ENCODE peak calls at places on chromosomes 4 and X, in nine cellular contexts. R is prostate gland, Y is OCI-LY7, E is GM10248, P is B cell, F is ovary, U is upper lobe of right lung, X is breast epithelium, L is esophagus muscularis mucosa. K is an unnamed sample.

GRCh38 chrX:107429090-107429489 is 20.4 kb upstream of the FRMPD3 start:
- DNase-seq in R (no peak), Y (peak; percentile 53), P (peak; percentile 22), E (no peak), X (no peak), L (no peak), U (peak; percentile 64), F (no peak), K (no peak)

GRCh38 chr4:86959588-86960500 is 25.0 kb downstream of the AFF1 start:
- DNase-seq in P (no peak), L (no peak), X (no peak), E (no peak), R (no peak), U (no peak), Y (peak; percentile 37), F (no peak), K (no peak)

GRCh38 chr4:124636793-124637192 is 75.7 kb downstream of the ANKRD50 start:
- DNase-seq in Y (no peak), U (no peak), X (no peak), P (no peak), E (no peak), L (no peak), R (no peak), F (no peak), K (no peak)

GRCh38 chr4:3516836-3517730 is 15.1 kb downstream of the LRPAP1 start:
- DNase-seq in X (no peak), U (no peak), P (no peak), L (no peak), Y (no peak), F (no peak), R (no peak), E (no peak), K (no peak)

GRCh38 chr4:100591156-100591876 is 73.5 kb upstream of the EMCN start:
- DNase-seq in F (peak; percentile 28), R (no peak), U (peak; percentile 70), P (no peak), E (no peak), L (no peak), X (no peak), Y (no peak), K (no peak)

GRCh38 chr4:98873059-98873458 is 55.9 kb downstream of the EIF4E start:
- DNase-seq in F (no peak), Y (no peak), P (no peak), L (no peak), E (no peak), R (no peak), U (no peak), X (no peak), K (no peak)

GRCh38 chrX:19578956-19579355 is 63.6 kb upstream of the MAP3K15 start:
- DNase-seq in X (no peak), R (no peak), L (no peak), P (no peak), Y (no peak), E (no peak), F (no peak), U (no peak), K (no peak)

GRCh38 chr4:113618205-113618604 is 143.3 kb downstream of the CAMK2D start:
- DNase-seq in Y (peak; percentile 55), E (no peak), X (no peak), R (no peak), F (no peak), P (no peak), U (no peak), L (no peak), K (no peak)

GRCh38 chr4:109990307-109991257 is 77.9 kb downstream of the EGF start:
- DNase-seq in E (peak; percentile 49), U (no peak), P (peak; percentile 45), R (no peak), Y (peak; percentile 95), X (no peak), F (no peak), L (no peak), K (no peak)

GRCh38 chr4:117429506-117429905 is 344.1 kb upstream of the TRAM1L1 start:
- DNase-seq in X (peak; percentile 41), L (no peak), U (no peak), Y (no peak), E (no peak), P (no peak), R (no peak), F (no peak), K (no peak)

GRCh38 chr4:114563536-114564315 is 34.9 kb upstream of the UGT8 start:
- DNase-seq in E (no peak), F (no peak), P (no peak), X (no peak), Y (no peak), L (no peak), R (no peak), U (no peak), K (no peak)

GRCh38 chr4:7978907-7979651 is 39.4 kb upstream of the AFAP1 start:
- DNase-seq in F (no peak), U (no peak), Y (no peak), P (no peak), E (no peak), X (no peak), L (no peak), R (no peak), K (no peak)

GRCh38 chrX:51047950-51048349 is 137.4 kb downstream of the BMP15 start:
- DNase-seq in E (no peak), P (no peak), F (no peak), U (no peak), L (no peak), Y (no peak), X (no peak), R (no peak), K (no peak)

GRCh38 chrX:24023538-24023937 is 3.4 kb downstream of the KLHL15 start:
- DNase-seq in E (no peak), R (no peak), Y (no peak), X (no peak), L (no peak), U (no peak), P (no peak), F (no peak), K (no peak)

GRCh38 chrX:24025741-24026402 is 1.1 kb downstream of the KLHL15 start:
- DNase-seq in L (no peak), U (no peak), E (no peak), P (no peak), R (peak; percentile 5), X (peak; percentile 51), F (no peak), Y (no peak), K (peak; percentile 27)

GRCh38 chrX:24026403-24026801 is 584 bp downstream of the KLHL15 start:
- DNase-seq in P (peak; percentile 15), Y (peak; percentile 4), E (no peak), R (no peak), L (no peak), X (no peak), F (no peak), U (no peak), K (no peak)

GRCh38 chrX:24023972-24024664 is 2.9 kb downstream of the KLHL15 start:
- DNase-seq in Y (peak; percentile 42), L (no peak), E (no peak), P (no peak), X (no peak), F (no peak), U (no peak), R (no peak), K (no peak)

DNA sequence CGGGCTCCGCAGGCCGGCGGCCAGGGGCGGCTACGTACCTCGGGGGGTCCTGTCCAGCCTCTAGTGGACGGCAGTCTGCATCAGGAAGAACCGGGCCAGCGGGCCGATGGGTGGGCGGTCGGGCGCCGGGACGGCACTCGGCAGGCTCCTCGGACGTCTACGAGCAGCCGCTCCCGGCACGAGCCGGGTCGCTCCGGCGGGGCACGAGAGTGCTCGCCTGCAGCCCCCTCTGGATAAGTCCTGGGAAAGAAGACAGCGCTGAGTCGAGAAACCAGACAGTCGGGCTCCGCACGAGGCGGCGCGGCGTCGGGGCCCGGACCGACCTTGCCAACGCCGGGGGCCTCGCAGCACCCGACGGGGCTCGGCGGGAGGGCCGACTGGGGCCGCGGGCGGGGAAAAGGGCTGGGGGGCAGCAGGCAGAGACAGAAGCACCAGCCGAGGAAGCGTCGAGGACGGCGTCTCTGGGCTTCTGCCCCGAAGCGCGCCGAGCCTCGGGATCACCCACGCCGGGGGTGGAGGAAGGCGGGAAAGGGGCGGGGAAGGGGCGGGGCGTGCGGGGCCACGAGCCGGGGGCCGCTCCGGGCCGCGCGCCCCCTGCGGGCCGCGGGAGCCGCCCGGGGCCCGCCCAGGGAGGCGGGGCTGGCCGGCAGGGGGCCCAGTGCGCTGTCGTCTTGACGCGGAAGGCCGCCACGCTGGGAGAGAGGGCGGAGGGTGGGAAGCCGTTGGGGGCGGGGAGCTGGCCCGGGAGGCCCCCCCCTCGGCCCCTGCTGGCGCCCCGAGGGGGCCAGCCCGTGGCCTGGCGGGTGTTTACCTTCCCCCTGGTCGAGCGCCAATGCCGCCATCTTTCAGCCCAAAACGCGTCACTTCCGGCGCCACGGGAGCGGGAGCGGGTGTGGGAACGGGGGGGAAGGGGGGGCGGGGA is 1.9 kb downstream of the KLHL15 start:
- DNase-seq in R (peak; percentile 74), P (peak; percentile 88), U (peak; percentile 93), Y (peak; percentile 88), X (peak; percentile 81), E (peak; percentile 88), F (peak; percentile 86), L (peak; percentile 93), K (peak; percentile 86)
- TF ChIP-seq CTCF in R (no peak), P (no peak), U (peak; percentile 12), Y (peak; percentile 2), X (no peak), E (peak; percentile 41), F (no peak), L (no peak), K (no peak)

GRCh38 chr4:156173481-156173880 is 219.8 kb upstream of the CTSO start:
- DNase-seq in L (no peak), Y (no peak), X (no peak), U (no peak), R (no peak), P (no peak), F (no peak), E (no peak), K (no peak)
- TF ChIP-seq CTCF in L (no peak), Y (no peak), X (no peak), U (no peak), R (no peak), P (no peak), F (no peak), E (no peak), K (no peak)

GRCh38 chr4:104815593-104816156 is 321.0 kb upstream of the CXXC4 start:
- DNase-seq in L (no peak), R (no peak), U (no peak), E (no peak), P (peak; percentile 4), X (no peak), Y (peak; percentile 4), F (no peak), K (no peak)

DNA sequence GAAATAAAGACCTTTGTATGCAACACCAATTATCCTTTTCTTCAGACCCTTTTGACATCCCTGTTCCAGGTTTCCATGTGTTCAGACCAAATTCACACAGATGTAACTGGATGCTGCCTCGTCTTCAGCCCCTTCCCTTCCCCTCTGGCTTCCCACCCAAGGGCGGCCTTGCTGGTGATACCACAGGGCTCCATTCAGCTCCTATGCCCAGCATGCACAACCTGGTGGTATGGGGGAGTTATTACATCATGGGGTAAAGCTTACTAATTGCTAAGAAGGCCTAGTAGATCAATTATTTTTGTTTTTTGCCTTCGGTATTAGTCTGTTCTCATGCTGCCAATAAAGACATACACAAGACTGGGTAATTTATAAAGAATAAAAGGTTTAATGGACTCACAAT is 317.0 kb upstream of the CXXC4 start:
- DNase-seq in R (no peak), L (no peak), X (no peak), Y (no peak), F (no peak), E (no peak), U (no peak), P (no peak), K (peak; percentile 2)
- TF ChIP-seq CTCF in R (no peak), L (no peak), X (no peak), Y (no peak), F (no peak), E (no peak), U (no peak), P (no peak), K (no peak)

GRCh38 chrX:133550665-133551064 is 135.4 kb upstream of the GPC4 start:
- DNase-seq in L (no peak), X (no peak), E (no peak), R (no peak), F (no peak), U (no peak), Y (no peak), P (no peak), K (no peak)
- TF ChIP-seq CTCF in L (no peak), X (no peak), E (no peak), R (no peak), F (no peak), U (no peak), Y (no peak), P (no peak), K (no peak)

K was measured in activated CD8-positive, alpha-beta T cell treated with anti-CD3 and anti-CD28 coated beads for 36 hours.